ENCODE peak calls at places on chromosomes 5 and 9, in five cellular contexts. Q is LoVo, P is T follicular helper cell, O is upper lobe of right lung, X is uterus. R is an unnamed sample.

GRCh38 chr9:36208521-36209253 is 18.0 kb downstream of the CLTA start:
- DNase-seq in P (no peak), X (no peak), O (no peak), Q (no peak), R (no peak)

GRCh38 chr9:4680178-4680535 is 788 bp downstream of the CDC37L1 start:
- DNase-seq in Q (no peak), O (no peak), X (no peak), P (no peak), R (no peak)

GRCh38 chr5:135185461-135186075 is 151.5 kb upstream of the PITX1 start:
- DNase-seq in X (no peak), Q (no peak), O (no peak), P (no peak), R (no peak)

GRCh38 chr9:87569008-87569908 is 71.6 kb downstream of the DAPK1 start:
- DNase-seq in Q (peak), X (no peak), O (no peak), P (no peak), R (no peak)

GRCh38 chr9:107390806-107391205 is 98.8 kb downstream of the KLF4 start:
- DNase-seq in Q (no peak), O (no peak), X (no peak), P (no peak), R (no peak)

GRCh38 chr9:117828466-117828865 is 124.3 kb downstream of the TLR4 start:
- DNase-seq in X (no peak), P (no peak), O (no peak), Q (no peak), R (peak)

GRCh38 chr5:173016621-173017046 is 33.1 kb downstream of the ATP6V0E1 start:
- DNase-seq in X (no peak), O (no peak), Q (no peak), P (no peak), R (peak)

GRCh38 chr5:122835681-122836080 is 9.7 kb upstream of the SNX24 start:
- DNase-seq in P (no peak), X (no peak), O (no peak), Q (no peak), R (no peak)

GRCh38 chr5:53479656-53480473 is 564 bp upstream of the FST start:
- DNase-seq in O (peak), Q (peak), P (no peak), X (peak), R (peak)

GRCh38 chr5:141747152-141747640 is 65.2 kb upstream of the ARAP3 start:
- DNase-seq in O (peak), X (peak), Q (no peak), P (no peak), R (peak)

GRCh38 chr5:34959323-34959722 is 30.0 kb downstream of the DNAJC21 start:
- DNase-seq in O (no peak), P (no peak), Q (peak), X (no peak), R (peak)

GRCh38 chr5:166083183-166083959 is 2208.1 kb upstream of the WWC1 start:
- DNase-seq in X (no peak), P (no peak), Q (no peak), O (no peak), R (no peak)

GRCh38 chr5:45335978-45336377 is 360.2 kb downstream of the HCN1 start:
- DNase-seq in O (no peak), P (no peak), Q (no peak), X (no peak), R (no peak)

GRCh38 chr5:113294341-113295110 is 140.3 kb downstream of the TSSK1B start:
- DNase-seq in Q (peak), X (peak), P (peak), O (peak), R (peak)

GRCh38 chr9:71270554-71270953 is 149.1 kb upstream of the TRPM3 start:
- DNase-seq in O (no peak), X (no peak), Q (no peak), P (no peak), R (peak)

GRCh38 chr5:123813937-123814624 is 302.1 kb downstream of the CSNK1G3 start:
- DNase-seq in X (no peak), P (no peak), O (no peak), Q (peak), R (peak)

GRCh38 chr9:80188579-80188978 is 616.8 kb downstream of the TLE4 start:
- DNase-seq in X (no peak), P (no peak), Q (no peak), O (no peak), R (no peak)

GRCh38 chr5:123951204-123951977 is 439.4 kb downstream of the CSNK1G3 start:
- DNase-seq in Q (peak), X (no peak), O (no peak), P (no peak), R (peak)

R was measured in Caki2.